ENCODE peak calls at places on chromosomes 4 and X, in five cellular contexts. Y is glutamatergic neuron, K is fibroblast of mammary gland, N is psoas muscle, R is testis. C is an unnamed sample.

GRCh38 chrX:71870337-71871098 is 40.1 kb upstream of the NHSL2 start:
- DNase-seq in N (no peak), R (peak; percentile 20), Y (no peak), K (peak; percentile 10), C (no peak)

GRCh38 chr4:151048913-151049312 is 33.8 kb upstream of the LRBA start:
- DNase-seq in N (no peak), K (no peak), Y (no peak), R (peak; percentile 24), C (no peak)

GRCh38 chr4:158020734-158021346 is 152.0 kb downstream of the GASK1B start:
- DNase-seq in R (no peak), N (no peak), Y (no peak), K (peak; percentile 94), C (no peak)

GRCh38 chrX:37349131-37350033 is at the start of gene PRRG1:
- DNase-seq in Y (peak; percentile 85), R (peak; percentile 82), N (peak; percentile 89), K (peak; percentile 76), C (no peak)

GRCh38 chr4:187333151-187333550 is 609.5 kb upstream of the FAT1 start:
- DNase-seq in K (no peak), Y (no peak), R (no peak), N (no peak), C (no peak)

GRCh38 chr4:99875073-99875472 is 19.2 kb downstream of the LAMTOR3 start:
- DNase-seq in R (no peak), N (no peak), Y (no peak), K (no peak), C (no peak)

GRCh38 chr4:112813790-112814189 is 176.8 kb downstream of the LARP7 start:
- DNase-seq in K (peak; percentile 58), N (no peak), Y (no peak), R (no peak), C (no peak)

GRCh38 chr4:140427104-140427918 is at the start of gene CLGN:
- DNase-seq in Y (peak; percentile 97), K (peak; percentile 31), N (peak; percentile 77), R (peak; percentile 79), C (no peak)

GRCh38 chr4:106323119-106323518 is 6.8 kb downstream of the AIMP1 start:
- DNase-seq in Y (no peak), K (no peak), R (no peak), N (no peak), C (no peak)

GRCh38 chr4:136687118-136687517 is 845.2 kb downstream of the PCDH18 start:
- DNase-seq in K (no peak), R (no peak), Y (no peak), N (no peak), C (no peak)

GRCh38 chr4:123352240-123352945 is 44.2 kb upstream of the SPRY1 start:
- DNase-seq in Y (no peak), R (no peak), N (no peak), K (peak; percentile 62), C (no peak)

GRCh38 chr4:6546681-6547447 is 28.1 kb upstream of the MAN2B2 start:
- DNase-seq in K (peak; percentile 71), N (no peak), R (peak; percentile 81), Y (peak; percentile 56), C (no peak)

GRCh38 chr4:2258091-2259035 is 3.5 kb downstream of the MXD4 start:
- DNase-seq in K (no peak), Y (peak; percentile 12), R (peak; percentile 22), N (peak; percentile 50), C (no peak)

GRCh38 chr4:106329027-106329618 is 12.8 kb downstream of the AIMP1 start:
- DNase-seq in R (no peak), N (no peak), Y (no peak), K (peak; percentile 60), C (no peak)

GRCh38 chr4:102403115-102403514 is 57.8 kb upstream of the SLC39A8 start:
- DNase-seq in R (no peak), Y (no peak), K (no peak), N (no peak), C (no peak)

GRCh38 chrX:45769919-45770582 is 569.4 kb upstream of the DIPK2B start:
- DNase-seq in R (peak; percentile 24), N (peak; percentile 77), Y (no peak), K (peak; percentile 85), C (peak; percentile 2)

GRCh38 chrX:43644124-43644701 is 11.9 kb upstream of the MAOA start:
- DNase-seq in Y (no peak), R (no peak), K (peak; percentile 90), N (no peak), C (no peak)

GRCh38 chr4:99665981-99666380 is 8.4 kb upstream of the C4orf54 start:
- DNase-seq in R (no peak), K (no peak), N (no peak), Y (no peak), C (no peak)

GRCh38 chr4:40507977-40508376 is 121.7 kb downstream of the RBM47 start:
- DNase-seq in R (no peak), N (no peak), K (no peak), Y (no peak), C (no peak)

GRCh38 chr4:71186566-71187398 is 152.0 kb upstream of the SLC4A4 start:
- DNase-seq in R (peak; percentile 44), Y (peak; percentile 52), N (peak; percentile 70), K (no peak), C (no peak)

GRCh38 chr4:40182979-40183378 is 13.9 kb upstream of the RHOH start:
- DNase-seq in K (no peak), N (no peak), R (no peak), Y (no peak), C (no peak)

GRCh38 chr4:183801460-183802168 is 103.5 kb upstream of the STOX2 start:
- DNase-seq in R (no peak), K (no peak), Y (no peak), N (no peak), C (no peak)

GRCh38 chr4:108172780-108173598 is 4.3 kb upstream of the LEF1 start:
- DNase-seq in K (peak; percentile 57), Y (peak; percentile 42), R (peak; percentile 72), N (peak; percentile 51), C (no peak)

GRCh38 chr4:4694296-4694772 is 152.5 kb upstream of the STX18 start:
- DNase-seq in Y (no peak), R (peak; percentile 79), N (no peak), K (peak; percentile 25), C (no peak)

GRCh38 chrX:43973249-43973672 is at the start of gene NDP:
- DNase-seq in K (peak; percentile 16), N (no peak), Y (peak; percentile 20), R (peak; percentile 17), C (no peak)

GRCh38 chr4:138736362-138736761 is 279.2 kb upstream of the NOCT start:
- DNase-seq in Y (no peak), N (no peak), K (peak; percentile 61), R (no peak), C (no peak)

GRCh38 chr4:174631901-174632758 is 109.8 kb upstream of the HPGD start:
- DNase-seq in K (peak; percentile 66), R (no peak), Y (no peak), N (no peak), C (no peak)

GRCh38 chr4:28229092-28229491 is 1368.5 kb downstream of the STIM2 start:
- DNase-seq in K (peak; percentile 86), R (no peak), Y (no peak), N (no peak), C (no peak)

GRCh38 chr4:126827669-126828068 is 805.1 kb upstream of the INTU start:
- DNase-seq in K (no peak), Y (no peak), R (no peak), N (no peak), C (no peak)
- TF ChIP-seq CTCF in K (no peak), Y (no peak), R (no peak), N (no peak), C (no peak)

GRCh38 chr4:54495091-54495490 is 162.7 kb upstream of the KIT start:
- DNase-seq in R (no peak), Y (no peak), N (no peak), K (no peak), C (no peak)

GRCh38 chr4:54497947-54498346 is 159.8 kb upstream of the KIT start:
- DNase-seq in N (no peak), K (no peak), Y (no peak), R (no peak), C (no peak)

GRCh38 chr4:54498661-54499111 is 159.1 kb upstream of the KIT start:
- DNase-seq in N (no peak), K (peak; percentile 48), Y (no peak), R (no peak), C (no peak)

GRCh38 chr4:54495641-54496040 is 162.1 kb upstream of the KIT start:
- DNase-seq in K (no peak), N (no peak), Y (no peak), R (no peak), C (no peak)

DNA sequence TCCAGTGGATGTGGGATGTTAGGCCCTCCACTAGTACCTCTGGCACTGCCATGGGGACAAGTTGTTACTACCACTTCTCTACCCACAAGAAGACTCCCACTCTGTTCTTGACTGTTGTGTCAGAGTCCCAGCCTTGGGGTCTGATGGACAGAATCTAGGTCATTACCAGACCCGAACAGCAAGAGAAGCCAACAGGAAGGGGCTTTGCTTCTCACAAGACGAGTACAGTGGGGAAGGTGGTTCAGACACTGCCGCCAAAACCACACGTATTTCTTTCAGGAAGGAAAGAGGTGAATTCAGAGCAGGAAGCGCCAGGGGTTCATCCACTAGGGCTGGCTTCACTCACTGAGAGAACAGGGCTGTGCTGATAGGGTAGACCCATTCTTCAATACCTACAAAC is 161.3 kb upstream of the KIT start:
- DNase-seq in N (no peak), Y (no peak), R (no peak), K (no peak), C (no peak)
- TF ChIP-seq CTCF in N (no peak), Y (no peak), R (no peak), K (no peak), C (no peak)

GRCh38 chr4:109408711-109409110 is 24.9 kb upstream of the SEC24B start:
- DNase-seq in R (no peak), Y (no peak), N (no peak), K (no peak), C (no peak)

GRCh38 chr4:109410226-109410625 is 23.4 kb upstream of the SEC24B start:
- DNase-seq in K (no peak), Y (no peak), R (no peak), N (no peak), C (no peak)

GRCh38 chr4:109410776-109411175 is 22.8 kb upstream of the SEC24B start:
- DNase-seq in Y (no peak), N (no peak), R (no peak), K (no peak), C (no peak)

GRCh38 chr4:109411964-109412363 is 21.7 kb upstream of the SEC24B start:
- DNase-seq in Y (no peak), K (no peak), N (no peak), R (peak; percentile 32), C (no peak)

DNA sequence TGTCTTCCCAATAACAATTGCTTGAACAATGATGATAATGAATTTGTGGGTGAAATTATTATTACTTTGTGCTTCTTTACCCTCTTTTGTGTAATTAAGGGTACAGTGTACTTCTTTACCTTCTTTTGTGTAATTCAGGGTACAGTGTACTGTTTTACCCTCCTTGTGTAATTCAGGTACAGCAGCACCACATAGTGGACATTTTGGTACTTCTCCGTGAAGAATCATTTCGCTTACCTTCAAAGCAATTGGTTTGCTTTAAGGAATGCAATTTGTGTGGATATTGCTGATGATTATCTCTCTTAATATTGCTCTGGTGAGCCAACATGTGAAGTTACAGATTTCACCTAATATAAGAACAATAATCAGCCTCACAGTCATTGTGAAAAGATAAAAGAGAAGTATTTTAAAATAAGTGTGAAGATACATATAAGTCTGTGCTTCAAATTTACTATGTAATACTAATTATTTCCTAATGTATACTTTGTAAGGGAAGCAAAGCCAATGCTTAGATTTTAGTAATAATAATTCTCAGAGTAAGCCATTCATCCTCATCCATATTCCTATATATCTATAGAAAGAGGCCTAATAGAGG is 27.2 kb upstream of the SEC24B start:
- DNase-seq in N (no peak), K (peak; percentile 72), Y (no peak), R (peak; percentile 49), C (no peak)
- TF ChIP-seq CTCF in N (peak; percentile 77), K (peak; percentile 71), Y (peak; percentile 72), R (peak; percentile 53), C (peak; percentile 53)

GRCh38 chrX:101415180-101416130 is 7.4 kb downstream of the HNRNPH2 start:
- DNase-seq in N (no peak), K (peak; percentile 89), R (peak; percentile 15), Y (no peak), C (no peak)
- TF ChIP-seq CTCF in N (peak; percentile 79), K (peak; percentile 84), R (peak; percentile 52), Y (peak; percentile 66), C (peak; percentile 75)